ENCODE peak calls at places on chromosome 16, in nine cellular contexts. N is activated T-cell treated with anti-CD3 and anti-CD28 coated beads, Interleukin-2, amount 50 U/mL, for 4 hours; H is stimulated activated CD4-positive, alpha-beta T cell treated with anti-CD3 and anti-CD28 coated beads, Interleukin-2, amount 100 ng/mL, for 48 hours; F is GM04504; L is heart left ventricle; O is posterior cingulate gyrus; K is HEK293T; I is fibroblast of the aortic adventitia; U is LHCN-M2. M is an unnamed sample.

GRCh38 chr16:30649725-30650368 is 913 bp upstream of the PRR14 start:
- DNase-seq in H (peak), O (no peak), N (peak), I (no peak), K (no peak), L (peak), U (no peak), F (no peak), M (peak)

GRCh38 chr16:84832488-84833141 is 12.8 kb downstream of the CRISPLD2 start:
- DNase-seq in L (peak), K (no peak), U (peak), I (peak), N (no peak), F (peak), O (no peak), H (no peak), M (peak)

GRCh38 chr16:28863929-28864886 is 565 bp downstream of the SH2B1 start:
- DNase-seq in F (no peak), K (no peak), H (no peak), L (peak), O (peak), N (no peak), I (peak), U (no peak), M (peak)

GRCh38 chr16:27824786-27825185 is 238.7 kb downstream of the GSG1L start:
- DNase-seq in N (no peak), U (no peak), F (no peak), H (no peak), I (no peak), L (no peak), O (no peak), K (no peak), M (no peak)

GRCh38 chr16:22425847-22426246 is 51.4 kb upstream of the CDR2 start:
- DNase-seq in L (no peak), U (no peak), K (no peak), O (no peak), N (no peak), I (no peak), H (no peak), F (no peak), M (no peak)

GRCh38 chr16:55179858-55180585 is 144.0 kb upstream of the IRX6 start:
- DNase-seq in N (no peak), F (no peak), L (no peak), U (no peak), H (no peak), O (no peak), K (no peak), I (no peak), M (no peak)

GRCh38 chr16:62805221-62805857 is 769.1 kb upstream of the CDH8 start:
- DNase-seq in U (no peak), I (no peak), L (peak), N (no peak), O (no peak), F (no peak), H (no peak), K (no peak), M (no peak)

GRCh38 chr16:17171250-17172143 is 299.3 kb downstream of the XYLT1 start:
- DNase-seq in I (no peak), F (no peak), O (no peak), H (no peak), N (no peak), U (no peak), K (no peak), L (no peak), M (no peak)